ENCODE peak calls at places on chromosomes 5 and 9, in seven cellular contexts. X, V, R, J, Y, A and S are unnamed samples.

GRCh38 chr5:72366324-72366976 is 46.3 kb downstream of the PTCD2 start:
- DNase-seq in X (peak; percentile 85), V (peak; percentile 80), R (peak; percentile 96), J (peak; percentile 48), Y (no peak), A (peak; percentile 71), S (peak; percentile 61)

GRCh38 chr5:66306105-66306843 is 162.2 kb downstream of the SREK1 start:
- DNase-seq in X (peak; percentile 83), V (peak; percentile 63), R (peak; percentile 85), J (peak; percentile 74), Y (peak; percentile 34), A (peak; percentile 68), S (peak; percentile 47)

GRCh38 chr9:128523199-128523925 is 18.8 kb downstream of the GLE1 start:
- DNase-seq in X (peak; percentile 14), V (peak; percentile 67), R (no peak), J (peak; percentile 34), Y (no peak), A (peak; percentile 29), S (no peak)

GRCh38 chr5:53479656-53480473 is 564 bp upstream of the FST start:
- DNase-seq in X (peak; percentile 77), V (peak; percentile 73), R (peak; percentile 84), J (peak; percentile 57), Y (no peak), A (peak; percentile 57), S (peak; percentile 61)

GRCh38 chr5:98770911-98771322 is 2.5 kb upstream of the RGMB start:
- DNase-seq in X (no peak), V (peak; percentile 40), R (peak; percentile 33), J (no peak), Y (no peak), A (no peak), S (peak; percentile 44)

GRCh38 chr5:67549947-67550346 is 353.3 kb upstream of the CD180 start:
- DNase-seq in X (no peak), V (no peak), R (no peak), J (no peak), Y (no peak), A (no peak), S (no peak)

GRCh38 chr9:88930716-88931115 is 60.6 kb upstream of the S1PR3 start:
- DNase-seq in X (no peak), V (no peak), R (no peak), J (no peak), Y (no peak), A (no peak), S (no peak)

GRCh38 chr5:139669681-139670368 is 21.7 kb downstream of the CXXC5 start:
- DNase-seq in X (no peak), V (no peak), R (no peak), J (no peak), Y (no peak), A (no peak), S (no peak)

GRCh38 chr5:96177303-96177869 is 215.7 kb upstream of the ELL2 start:
- DNase-seq in X (no peak), V (peak; percentile 91), R (peak; percentile 97), J (no peak), Y (no peak), A (peak; percentile 88), S (no peak)

GRCh38 chr5:43889238-43889637 is 286.3 kb downstream of the NNT start:
- DNase-seq in X (no peak), V (peak; percentile 3), R (peak; percentile 67), J (no peak), Y (no peak), A (peak; percentile 6), S (no peak)

GRCh38 chr5:10528056-10528816 is 35.6 kb upstream of the ANKRD33B start:
- DNase-seq in X (no peak), V (peak; percentile 60), R (no peak), J (no peak), Y (no peak), A (no peak), S (no peak)

GRCh38 chr9:7298123-7298522 is 501.5 kb downstream of the DMAC1 start:
- DNase-seq in X (no peak), V (no peak), R (no peak), J (no peak), Y (no peak), A (no peak), S (no peak)

GRCh38 chr9:2101524-2101923 is 86.4 kb downstream of the SMARCA2 start:
- DNase-seq in X (no peak), V (no peak), R (no peak), J (no peak), Y (no peak), A (no peak), S (no peak)

GRCh38 chr9:126033956-126034355 is 286.8 kb downstream of the PBX3 start:
- DNase-seq in X (no peak), V (no peak), R (no peak), J (no peak), Y (no peak), A (no peak), S (no peak)

GRCh38 chr5:111374380-111374779 is 138.0 kb downstream of the STARD4 start:
- DNase-seq in X (no peak), V (no peak), R (no peak), J (no peak), Y (no peak), A (no peak), S (no peak)

GRCh38 chr9:128298535-128299482 is 22.7 kb downstream of the SWI5 start:
- DNase-seq in X (no peak), V (no peak), R (peak; percentile 93), J (no peak), Y (no peak), A (no peak), S (no peak)

GRCh38 chr9:71112866-71113265 is 8.6 kb downstream of the TRPM3 start:
- DNase-seq in X (peak; percentile 66), V (no peak), R (peak; percentile 5), J (no peak), Y (no peak), A (no peak), S (no peak)

GRCh38 chr5:135058326-135058725 is 24.3 kb upstream of the PITX1 start:
- DNase-seq in X (no peak), V (no peak), R (peak; percentile 89), J (no peak), Y (no peak), A (no peak), S (no peak)

GRCh38 chr5:127358274-127358673 is 67.7 kb downstream of the MEGF10 start:
- DNase-seq in X (no peak), V (no peak), R (no peak), J (no peak), Y (no peak), A (peak; percentile 61), S (no peak)

GRCh38 chr9:97923529-97924108 is 1.3 kb upstream of the TRMO start:
- DNase-seq in X (peak; percentile 78), V (peak; percentile 80), R (peak; percentile 88), J (peak; percentile 52), Y (no peak), A (peak; percentile 91), S (peak; percentile 57)

GRCh38 chr5:74035521-74035937 is 409.5 kb downstream of the ARHGEF28 start:
- DNase-seq in X (peak; percentile 90), V (peak; percentile 69), R (peak; percentile 31), J (peak; percentile 46), Y (no peak), A (peak; percentile 69), S (no peak)

GRCh38 chr9:123438821-123439220 is 82.8 kb downstream of the CRB2 start:
- DNase-seq in X (peak; percentile 72), V (peak; percentile 13), R (no peak), J (peak; percentile 49), Y (peak; percentile 41), A (peak; percentile 7), S (peak; percentile 77)
- H4K8ac ChIP-seq in X (no peak overlapping the region), V (no peak overlapping the region), R (no peak overlapping the region), J (no peak overlapping the region), Y (no peak overlapping the region), A (peak overlapping the region; percentile 79), S (no peak overlapping the region)

GRCh38 chr5:170541146-170541769 is 37.4 kb downstream of the KCNIP1 start:
- DNase-seq in X (no peak), V (no peak), R (no peak), J (no peak), Y (no peak), A (no peak), S (no peak)

GRCh38 chr5:170546257-170546656 is 42.4 kb downstream of the KCNIP1 start:
- DNase-seq in X (no peak), V (no peak), R (no peak), J (no peak), Y (no peak), A (no peak), S (no peak)

GRCh38 chr5:170540276-170540675 is 36.5 kb downstream of the KCNIP1 start:
- DNase-seq in X (no peak), V (no peak), R (no peak), J (no peak), Y (no peak), A (no peak), S (no peak)

GRCh38 chr5:170542691-170543275 is 39.0 kb downstream of the KCNIP1 start:
- DNase-seq in X (no peak), V (no peak), R (no peak), J (no peak), Y (no peak), A (no peak), S (no peak)

DNA sequence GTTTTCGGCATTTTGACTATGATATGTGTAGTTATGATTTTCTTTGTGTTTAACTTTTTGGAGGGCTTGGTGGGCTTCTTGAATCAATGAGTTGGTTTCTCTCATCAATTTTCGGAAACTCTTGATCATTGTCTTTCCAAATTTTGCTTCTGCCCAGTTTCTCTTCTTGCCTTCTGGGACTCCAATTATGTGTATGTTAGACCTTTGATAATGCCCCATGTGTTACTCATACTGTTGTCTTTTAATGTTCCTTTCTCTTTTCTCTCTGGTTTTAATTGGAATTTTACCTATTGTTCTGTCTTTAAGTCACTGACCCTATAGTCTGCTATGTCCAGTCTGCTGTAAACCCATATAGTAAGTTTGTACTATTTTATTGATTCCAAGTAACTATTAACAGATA is 41.5 kb downstream of the KCNIP1 start:
- DNase-seq in X (no peak), V (no peak), R (no peak), J (no peak), Y (no peak), A (no peak), S (no peak)
- H2BK120ac ChIP-seq in X (no peak overlapping the region), V (no peak overlapping the region), R (no peak overlapping the region), J (no peak overlapping the region), Y (no peak overlapping the region), A (no peak overlapping the region), S (no peak overlapping the region)

DNA sequence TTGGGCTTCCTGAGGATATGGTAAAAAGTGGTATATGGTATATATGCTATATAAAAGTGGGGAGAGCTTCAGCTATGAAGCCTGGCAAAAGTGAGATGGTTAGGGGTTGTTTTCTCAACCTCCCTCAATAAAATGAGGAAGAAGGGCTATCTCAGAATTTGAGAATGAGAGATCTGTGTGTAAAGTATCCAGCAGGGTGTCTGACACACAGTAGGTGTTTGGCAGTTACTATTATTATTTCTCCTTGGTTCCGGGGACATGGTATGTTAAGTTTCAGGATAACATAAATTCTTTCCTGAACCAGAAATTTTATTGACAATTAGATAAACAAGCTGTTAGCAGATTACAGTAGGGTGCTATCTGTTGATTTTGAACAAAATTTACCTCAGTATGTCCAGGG is 94.1 kb downstream of the DENND1A start:
- DNase-seq in X (no peak), V (no peak), R (no peak), J (no peak), Y (no peak), A (peak; percentile 2), S (no peak)
- H4K8ac ChIP-seq in X (no peak overlapping the region), V (no peak overlapping the region), R (no peak overlapping the region), J (no peak overlapping the region), Y (no peak overlapping the region), A (no peak overlapping the region), S (no peak overlapping the region)

DNA sequence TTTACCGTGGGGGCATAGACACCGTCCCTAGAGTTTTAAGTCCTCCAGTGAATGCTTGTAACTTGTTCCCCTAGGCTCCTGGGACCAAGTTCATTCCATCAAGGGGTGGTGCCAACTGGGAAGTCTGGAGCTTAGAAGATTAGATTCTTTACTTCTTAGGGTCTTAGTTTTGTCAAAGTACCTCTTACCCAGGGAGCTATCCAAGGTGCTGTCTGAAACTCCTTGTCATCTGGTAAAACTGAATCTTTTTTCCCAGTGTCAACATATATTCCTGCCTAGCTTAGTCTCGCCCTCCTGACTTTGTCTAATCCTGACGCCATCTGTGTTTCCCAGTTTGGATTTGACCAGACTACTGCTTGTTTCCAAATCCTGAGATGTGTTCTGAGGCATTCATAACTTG is 41.6 kb downstream of the MAMDC2 start:
- DNase-seq in X (peak; percentile 69), V (peak; percentile 66), R (peak; percentile 32), J (no peak), Y (no peak), A (peak; percentile 56), S (peak; percentile 33)
- H2BK120ac ChIP-seq in X (no peak overlapping the region), V (no peak overlapping the region), R (no peak overlapping the region), J (no peak overlapping the region), Y (no peak overlapping the region), A (no peak overlapping the region), S (no peak overlapping the region)